ENCODE peak calls at places on chromosome 13, in four cellular contexts. D is AG08395, I is GM04503, P is cardiac muscle cell. X is an unnamed sample.

GRCh38 chr13:50691176-50691681 is 152.3 kb downstream of the DLEU7 start:
- DNase-seq in D (no peak), I (no peak), P (peak; percentile 61), X (no peak)

GRCh38 chr13:34931572-34931971 is 10.5 kb upstream of the NBEA start:
- DNase-seq in D (no peak), I (no peak), P (no peak), X (peak; percentile 58)

GRCh38 chr13:44128522-44128921 is 245.1 kb upstream of the SERP2 start:
- DNase-seq in D (peak; percentile 55), I (no peak), P (no peak), X (peak; percentile 90)

GRCh38 chr13:80444240-80445015 is 103.5 kb upstream of the SPRY2 start:
- DNase-seq in D (no peak), I (no peak), P (no peak), X (no peak)

GRCh38 chr13:113297370-113297871 is 382 bp downstream of the LAMP1 start:
- DNase-seq in D (peak; percentile 12), I (no peak), P (no peak), X (no peak)

GRCh38 chr13:105290596-105290995 is 1244.9 kb downstream of the EFNB2 start:
- DNase-seq in D (no peak), I (no peak), P (no peak), X (no peak)

GRCh38 chr13:76812206-76812882 is 73.9 kb downstream of the KCTD12 start:
- DNase-seq in D (peak; percentile 77), I (peak; percentile 59), P (no peak), X (peak; percentile 65)

GRCh38 chr13:82740442-82740841 is 1141.8 kb downstream of the SLITRK1 start:
- DNase-seq in D (no peak), I (no peak), P (no peak), X (no peak)

GRCh38 chr13:101709952-101710351 is 257.5 kb downstream of the ITGBL1 start:
- DNase-seq in D (no peak), I (no peak), P (no peak), X (no peak)

X was measured in myocyte.